ENCODE peak calls at places on chromosomes 5 and 9, in six cellular contexts. One of them, this sample, is unnamed.

GRCh38 chr5:150137997-150138396 is 17.6 kb downstream of the PDGFRB start:
- DNase-seq in progenitor cell of endocrine pancreas: no peak
- DNase-seq in CD4-positive, CD25-positive, alpha-beta regulatory T cell: no peak
- DNase-seq in stimulated activated CD4-positive, alpha-beta T cell treated with anti-CD3 and anti-CD28 coated beads, Interleukin-4, amount 100 ng/mL, for 1 hour: no peak
- DNase-seq in cardiac muscle cell: peak
- DNase-seq in left cardiac atrium: no peak
- DNase-seq in this sample: no peak

GRCh38 chr5:21646469-21646868 is 1206.7 kb downstream of the CDH12 start:
- DNase-seq in stimulated activated CD4-positive, alpha-beta T cell treated with anti-CD3 and anti-CD28 coated beads, Interleukin-4, amount 100 ng/mL, for 1 hour: no peak
- DNase-seq in CD4-positive, CD25-positive, alpha-beta regulatory T cell: no peak
- DNase-seq in cardiac muscle cell: peak
- DNase-seq in progenitor cell of endocrine pancreas: no peak
- DNase-seq in left cardiac atrium: no peak
- DNase-seq in this sample: no peak

GRCh38 chr5:10334830-10335229 is 18.7 kb upstream of the MARCHF6 start:
- DNase-seq in stimulated activated CD4-positive, alpha-beta T cell treated with anti-CD3 and anti-CD28 coated beads, Interleukin-4, amount 100 ng/mL, for 1 hour: no peak
- DNase-seq in left cardiac atrium: no peak
- DNase-seq in cardiac muscle cell: no peak
- DNase-seq in progenitor cell of endocrine pancreas: no peak
- DNase-seq in CD4-positive, CD25-positive, alpha-beta regulatory T cell: no peak
- DNase-seq in this sample: no peak

GRCh38 chr9:93136011-93136440 is 2.0 kb upstream of the NINJ1 start:
- DNase-seq in stimulated activated CD4-positive, alpha-beta T cell treated with anti-CD3 and anti-CD28 coated beads, Interleukin-4, amount 100 ng/mL, for 1 hour: no peak
- DNase-seq in left cardiac atrium: no peak
- DNase-seq in cardiac muscle cell: peak
- DNase-seq in CD4-positive, CD25-positive, alpha-beta regulatory T cell: no peak
- DNase-seq in progenitor cell of endocrine pancreas: no peak
- DNase-seq in this sample: no peak

GRCh38 chr9:137167113-137167751 is 2.6 kb downstream of the LRRC26 start:
- DNase-seq in progenitor cell of endocrine pancreas: no peak
- DNase-seq in left cardiac atrium: no peak
- DNase-seq in CD4-positive, CD25-positive, alpha-beta regulatory T cell: no peak
- DNase-seq in stimulated activated CD4-positive, alpha-beta T cell treated with anti-CD3 and anti-CD28 coated beads, Interleukin-4, amount 100 ng/mL, for 1 hour: no peak
- DNase-seq in cardiac muscle cell: no peak
- DNase-seq in this sample: no peak

GRCh38 chr5:72108200-72109050 is 1.1 kb downstream of the MAP1B start:
- DNase-seq in progenitor cell of endocrine pancreas: peak
- DNase-seq in CD4-positive, CD25-positive, alpha-beta regulatory T cell: peak
- DNase-seq in cardiac muscle cell: peak
- DNase-seq in left cardiac atrium: peak
- DNase-seq in stimulated activated CD4-positive, alpha-beta T cell treated with anti-CD3 and anti-CD28 coated beads, Interleukin-4, amount 100 ng/mL, for 1 hour: no peak
- DNase-seq in this sample: peak

GRCh38 chr5:14433202-14433601 is 148.4 kb upstream of the OTULINL start:
- DNase-seq in left cardiac atrium: no peak
- DNase-seq in stimulated activated CD4-positive, alpha-beta T cell treated with anti-CD3 and anti-CD28 coated beads, Interleukin-4, amount 100 ng/mL, for 1 hour: no peak
- DNase-seq in progenitor cell of endocrine pancreas: no peak
- DNase-seq in cardiac muscle cell: no peak
- DNase-seq in CD4-positive, CD25-positive, alpha-beta regulatory T cell: no peak
- DNase-seq in this sample: no peak

GRCh38 chr9:104743377-104743985 is 4.0 kb upstream of the NIPSNAP3A start:
- DNase-seq in CD4-positive, CD25-positive, alpha-beta regulatory T cell: peak
- DNase-seq in progenitor cell of endocrine pancreas: no peak
- DNase-seq in cardiac muscle cell: peak
- DNase-seq in stimulated activated CD4-positive, alpha-beta T cell treated with anti-CD3 and anti-CD28 coated beads, Interleukin-4, amount 100 ng/mL, for 1 hour: no peak
- DNase-seq in left cardiac atrium: no peak
- DNase-seq in this sample: no peak

GRCh38 chr5:83844320-83845068 is 123.8 kb upstream of the HAPLN1 start:
- DNase-seq in left cardiac atrium: peak
- DNase-seq in cardiac muscle cell: peak
- DNase-seq in stimulated activated CD4-positive, alpha-beta T cell treated with anti-CD3 and anti-CD28 coated beads, Interleukin-4, amount 100 ng/mL, for 1 hour: no peak
- DNase-seq in progenitor cell of endocrine pancreas: no peak
- DNase-seq in CD4-positive, CD25-positive, alpha-beta regulatory T cell: peak
- DNase-seq in this sample: no peak

GRCh38 chr5:32601623-32602295 is 16.4 kb downstream of the SUB1 start:
- DNase-seq in CD4-positive, CD25-positive, alpha-beta regulatory T cell: no peak
- DNase-seq in left cardiac atrium: no peak
- DNase-seq in stimulated activated CD4-positive, alpha-beta T cell treated with anti-CD3 and anti-CD28 coated beads, Interleukin-4, amount 100 ng/mL, for 1 hour: no peak
- DNase-seq in cardiac muscle cell: no peak
- DNase-seq in progenitor cell of endocrine pancreas: no peak
- DNase-seq in this sample: no peak

GRCh38 chr9:38641985-38642864 is 21.8 kb upstream of the ANKRD18A start:
- DNase-seq in CD4-positive, CD25-positive, alpha-beta regulatory T cell: no peak
- DNase-seq in progenitor cell of endocrine pancreas: no peak
- DNase-seq in cardiac muscle cell: peak
- DNase-seq in left cardiac atrium: no peak
- DNase-seq in stimulated activated CD4-positive, alpha-beta T cell treated with anti-CD3 and anti-CD28 coated beads, Interleukin-4, amount 100 ng/mL, for 1 hour: no peak
- DNase-seq in this sample: no peak

GRCh38 chr9:34716711-34717110 is 6.8 kb upstream of the CCL21 start:
- DNase-seq in progenitor cell of endocrine pancreas: no peak
- DNase-seq in left cardiac atrium: no peak
- DNase-seq in cardiac muscle cell: no peak
- DNase-seq in CD4-positive, CD25-positive, alpha-beta regulatory T cell: no peak
- DNase-seq in stimulated activated CD4-positive, alpha-beta T cell treated with anti-CD3 and anti-CD28 coated beads, Interleukin-4, amount 100 ng/mL, for 1 hour: no peak
- DNase-seq in this sample: no peak

GRCh38 chr9:37909326-37909725 is 5.4 kb upstream of the SLC25A51 start:
- DNase-seq in progenitor cell of endocrine pancreas: no peak
- DNase-seq in stimulated activated CD4-positive, alpha-beta T cell treated with anti-CD3 and anti-CD28 coated beads, Interleukin-4, amount 100 ng/mL, for 1 hour: no peak
- DNase-seq in cardiac muscle cell: no peak
- DNase-seq in CD4-positive, CD25-positive, alpha-beta regulatory T cell: no peak
- DNase-seq in left cardiac atrium: no peak
- DNase-seq in this sample: no peak

GRCh38 chr9:11319477-11320060 is 706.8 kb upstream of the PTPRD start:
- DNase-seq in progenitor cell of endocrine pancreas: no peak
- DNase-seq in left cardiac atrium: no peak
- DNase-seq in CD4-positive, CD25-positive, alpha-beta regulatory T cell: no peak
- DNase-seq in cardiac muscle cell: peak
- DNase-seq in stimulated activated CD4-positive, alpha-beta T cell treated with anti-CD3 and anti-CD28 coated beads, Interleukin-4, amount 100 ng/mL, for 1 hour: no peak
- DNase-seq in this sample: no peak

GRCh38 chr5:59299006-59299405 is 594.5 kb downstream of the PDE4D start:
- DNase-seq in progenitor cell of endocrine pancreas: no peak
- DNase-seq in CD4-positive, CD25-positive, alpha-beta regulatory T cell: no peak
- DNase-seq in cardiac muscle cell: no peak
- DNase-seq in stimulated activated CD4-positive, alpha-beta T cell treated with anti-CD3 and anti-CD28 coated beads, Interleukin-4, amount 100 ng/mL, for 1 hour: no peak
- DNase-seq in left cardiac atrium: no peak
- DNase-seq in this sample: no peak

GRCh38 chr9:80025131-80025530 is 453.4 kb downstream of the TLE4 start:
- DNase-seq in CD4-positive, CD25-positive, alpha-beta regulatory T cell: no peak
- DNase-seq in progenitor cell of endocrine pancreas: no peak
- DNase-seq in left cardiac atrium: no peak
- DNase-seq in cardiac muscle cell: no peak
- DNase-seq in stimulated activated CD4-positive, alpha-beta T cell treated with anti-CD3 and anti-CD28 coated beads, Interleukin-4, amount 100 ng/mL, for 1 hour: no peak
- DNase-seq in this sample: no peak

GRCh38 chr9:110900451-110900850 is 137.8 kb downstream of the LPAR1 start:
- DNase-seq in progenitor cell of endocrine pancreas: no peak
- DNase-seq in left cardiac atrium: no peak
- DNase-seq in stimulated activated CD4-positive, alpha-beta T cell treated with anti-CD3 and anti-CD28 coated beads, Interleukin-4, amount 100 ng/mL, for 1 hour: no peak
- DNase-seq in cardiac muscle cell: peak
- DNase-seq in CD4-positive, CD25-positive, alpha-beta regulatory T cell: no peak
- DNase-seq in this sample: no peak

GRCh38 chr5:165325201-165325600 is 1819.8 kb downstream of the MAT2B start:
- DNase-seq in stimulated activated CD4-positive, alpha-beta T cell treated with anti-CD3 and anti-CD28 coated beads, Interleukin-4, amount 100 ng/mL, for 1 hour: no peak
- DNase-seq in cardiac muscle cell: peak
- DNase-seq in left cardiac atrium: no peak
- DNase-seq in progenitor cell of endocrine pancreas: no peak
- DNase-seq in CD4-positive, CD25-positive, alpha-beta regulatory T cell: no peak
- DNase-seq in this sample: no peak

GRCh38 chr9:109120204-109120789 is 550 bp upstream of the TMEM245 start:
- DNase-seq in cardiac muscle cell: no peak
- DNase-seq in stimulated activated CD4-positive, alpha-beta T cell treated with anti-CD3 and anti-CD28 coated beads, Interleukin-4, amount 100 ng/mL, for 1 hour: no peak
- DNase-seq in progenitor cell of endocrine pancreas: no peak
- DNase-seq in CD4-positive, CD25-positive, alpha-beta regulatory T cell: no peak
- DNase-seq in left cardiac atrium: no peak
- DNase-seq in this sample: no peak

GRCh38 chr5:27503813-27504212 is 465.4 kb upstream of the CDH9 start:
- DNase-seq in CD4-positive, CD25-positive, alpha-beta regulatory T cell: no peak
- DNase-seq in stimulated activated CD4-positive, alpha-beta T cell treated with anti-CD3 and anti-CD28 coated beads, Interleukin-4, amount 100 ng/mL, for 1 hour: no peak
- DNase-seq in progenitor cell of endocrine pancreas: no peak
- DNase-seq in cardiac muscle cell: no peak
- DNase-seq in left cardiac atrium: no peak
- DNase-seq in this sample: no peak

GRCh38 chr9:134191455-134192209 is 27.3 kb upstream of the RNU6ATAC start:
- DNase-seq in CD4-positive, CD25-positive, alpha-beta regulatory T cell: no peak
- DNase-seq in progenitor cell of endocrine pancreas: no peak
- DNase-seq in cardiac muscle cell: no peak
- DNase-seq in left cardiac atrium: no peak
- DNase-seq in stimulated activated CD4-positive, alpha-beta T cell treated with anti-CD3 and anti-CD28 coated beads, Interleukin-4, amount 100 ng/mL, for 1 hour: no peak
- DNase-seq in this sample: no peak

GRCh38 chr5:1734908-1735289 is 64.7 kb downstream of the MRPL36 start:
- DNase-seq in CD4-positive, CD25-positive, alpha-beta regulatory T cell: no peak
- DNase-seq in left cardiac atrium: no peak
- DNase-seq in cardiac muscle cell: no peak
- DNase-seq in progenitor cell of endocrine pancreas: no peak
- DNase-seq in stimulated activated CD4-positive, alpha-beta T cell treated with anti-CD3 and anti-CD28 coated beads, Interleukin-4, amount 100 ng/mL, for 1 hour: no peak
- DNase-seq in this sample: no peak

GRCh38 chr9:129511320-129511900 is 109.5 kb downstream of the C9orf50 start:
- DNase-seq in stimulated activated CD4-positive, alpha-beta T cell treated with anti-CD3 and anti-CD28 coated beads, Interleukin-4, amount 100 ng/mL, for 1 hour: no peak
- DNase-seq in left cardiac atrium: no peak
- DNase-seq in CD4-positive, CD25-positive, alpha-beta regulatory T cell: no peak
- DNase-seq in progenitor cell of endocrine pancreas: no peak
- DNase-seq in cardiac muscle cell: no peak
- DNase-seq in this sample: no peak

GRCh38 chr9:29796291-29796952 is 2223.1 kb upstream of the C9orf72 start:
- DNase-seq in left cardiac atrium: no peak
- DNase-seq in cardiac muscle cell: no peak
- DNase-seq in progenitor cell of endocrine pancreas: no peak
- DNase-seq in CD4-positive, CD25-positive, alpha-beta regulatory T cell: no peak
- DNase-seq in stimulated activated CD4-positive, alpha-beta T cell treated with anti-CD3 and anti-CD28 coated beads, Interleukin-4, amount 100 ng/mL, for 1 hour: no peak
- DNase-seq in this sample: no peak

GRCh38 chr9:112093147-112093874 is 81.8 kb downstream of the SUSD1 start:
- DNase-seq in cardiac muscle cell: no peak
- DNase-seq in progenitor cell of endocrine pancreas: no peak
- DNase-seq in stimulated activated CD4-positive, alpha-beta T cell treated with anti-CD3 and anti-CD28 coated beads, Interleukin-4, amount 100 ng/mL, for 1 hour: no peak
- DNase-seq in CD4-positive, CD25-positive, alpha-beta regulatory T cell: no peak
- DNase-seq in left cardiac atrium: no peak
- DNase-seq in this sample: no peak

GRCh38 chr9:91978739-91979414 is 28.8 kb upstream of the ROR2 start:
- DNase-seq in stimulated activated CD4-positive, alpha-beta T cell treated with anti-CD3 and anti-CD28 coated beads, Interleukin-4, amount 100 ng/mL, for 1 hour: no peak
- DNase-seq in CD4-positive, CD25-positive, alpha-beta regulatory T cell: peak
- DNase-seq in progenitor cell of endocrine pancreas: no peak
- DNase-seq in cardiac muscle cell: peak
- DNase-seq in left cardiac atrium: no peak
- DNase-seq in this sample: no peak

GRCh38 chr5:132747064-132747692 is at the start of gene CCNI2:
- DNase-seq in progenitor cell of endocrine pancreas: peak
- DNase-seq in CD4-positive, CD25-positive, alpha-beta regulatory T cell: peak
- DNase-seq in stimulated activated CD4-positive, alpha-beta T cell treated with anti-CD3 and anti-CD28 coated beads, Interleukin-4, amount 100 ng/mL, for 1 hour: peak
- DNase-seq in left cardiac atrium: no peak
- DNase-seq in cardiac muscle cell: no peak
- DNase-seq in this sample: peak

GRCh38 chr5:134101686-134102439 is 12.6 kb upstream of the TCF7 start:
- DNase-seq in stimulated activated CD4-positive, alpha-beta T cell treated with anti-CD3 and anti-CD28 coated beads, Interleukin-4, amount 100 ng/mL, for 1 hour: peak
- DNase-seq in left cardiac atrium: no peak
- DNase-seq in cardiac muscle cell: peak
- DNase-seq in CD4-positive, CD25-positive, alpha-beta regulatory T cell: peak
- DNase-seq in progenitor cell of endocrine pancreas: peak
- DNase-seq in this sample: peak

GRCh38 chr5:176157656-176158055 is 80.6 kb upstream of the SIMC1 start:
- DNase-seq in cardiac muscle cell: peak
- DNase-seq in progenitor cell of endocrine pancreas: no peak
- DNase-seq in CD4-positive, CD25-positive, alpha-beta regulatory T cell: no peak
- DNase-seq in stimulated activated CD4-positive, alpha-beta T cell treated with anti-CD3 and anti-CD28 coated beads, Interleukin-4, amount 100 ng/mL, for 1 hour: no peak
- DNase-seq in left cardiac atrium: no peak
- DNase-seq in this sample: no peak

GRCh38 chr5:128081111-128081865 is 2.3 kb upstream of the SLC12A2 start:
- DNase-seq in CD4-positive, CD25-positive, alpha-beta regulatory T cell: no peak
- DNase-seq in progenitor cell of endocrine pancreas: no peak
- DNase-seq in stimulated activated CD4-positive, alpha-beta T cell treated with anti-CD3 and anti-CD28 coated beads, Interleukin-4, amount 100 ng/mL, for 1 hour: no peak
- DNase-seq in left cardiac atrium: no peak
- DNase-seq in cardiac muscle cell: peak
- DNase-seq in this sample: no peak

GRCh38 chr9:96621619-96622018 is 2.0 kb upstream of the CDC14B start:
- DNase-seq in progenitor cell of endocrine pancreas: no peak
- DNase-seq in CD4-positive, CD25-positive, alpha-beta regulatory T cell: peak
- DNase-seq in left cardiac atrium: no peak
- DNase-seq in stimulated activated CD4-positive, alpha-beta T cell treated with anti-CD3 and anti-CD28 coated beads, Interleukin-4, amount 100 ng/mL, for 1 hour: no peak
- DNase-seq in cardiac muscle cell: peak
- DNase-seq in this sample: no peak

GRCh38 chr5:33423018-33423630 is 17.6 kb upstream of the TARS1 start:
- DNase-seq in cardiac muscle cell: peak
- DNase-seq in stimulated activated CD4-positive, alpha-beta T cell treated with anti-CD3 and anti-CD28 coated beads, Interleukin-4, amount 100 ng/mL, for 1 hour: no peak
- DNase-seq in progenitor cell of endocrine pancreas: no peak
- DNase-seq in left cardiac atrium: no peak
- DNase-seq in CD4-positive, CD25-positive, alpha-beta regulatory T cell: peak
- DNase-seq in this sample: no peak

GRCh38 chr5:181245427-181246275 is 1.9 kb upstream of the RACK1 start:
- DNase-seq in progenitor cell of endocrine pancreas: no peak
- DNase-seq in stimulated activated CD4-positive, alpha-beta T cell treated with anti-CD3 and anti-CD28 coated beads, Interleukin-4, amount 100 ng/mL, for 1 hour: no peak
- DNase-seq in CD4-positive, CD25-positive, alpha-beta regulatory T cell: no peak
- DNase-seq in left cardiac atrium: no peak
- DNase-seq in cardiac muscle cell: no peak
- DNase-seq in this sample: no peak